ENCODE peak calls at places on chromosome 10, in six cellular contexts. S is cardiac muscle cell, W is sigmoid colon, F is fibroblast of lung, D is body of pancreas, O is thoracic aorta. Y is an unnamed sample.
A peak's percentile ranks its signal among the peaks of the same experiment; 100 is the strongest.

GRCh38 chr10:22931948-22932347 is 4.1 kb downstream of the ARMC3 start:
- DNase-seq in S (peak; percentile 47), W (no peak), F (peak; percentile 85), D (no peak), O (no peak), Y (no peak)

GRCh38 chr10:71479831-71480230 is 83.1 kb downstream of the CDH23 start:
- DNase-seq in S (no peak), W (no peak), F (no peak), D (no peak), O (no peak), Y (no peak)

GRCh38 chr10:114808982-114809381 is 12.6 kb upstream of the FHIP2A start:
- DNase-seq in S (no peak), W (no peak), F (no peak), D (no peak), O (no peak), Y (no peak)

GRCh38 chr10:89516149-89516832 is 19.1 kb downstream of the SLC16A12 start:
- DNase-seq in S (peak; percentile 88), W (peak; percentile 80), F (peak; percentile 95), D (peak; percentile 88), O (no peak), Y (peak; percentile 82)

GRCh38 chr10:60985946-60986345 is 42.0 kb upstream of the RHOBTB1 start:
- DNase-seq in S (no peak), W (no peak), F (no peak), D (no peak), O (no peak), Y (no peak)

GRCh38 chr10:43594944-43595589 is 11.2 kb upstream of the ZNF485 start:
- DNase-seq in S (peak; percentile 64), W (no peak), F (peak; percentile 57), D (no peak), O (no peak), Y (no peak)

GRCh38 chr10:86666538-86666937 is 1.8 kb upstream of the LDB3 start:
- DNase-seq in S (no peak), W (no peak), F (no peak), D (no peak), O (no peak), Y (no peak)

GRCh38 chr10:75043256-75044121 is 68.0 kb upstream of the SAMD8 start:
- DNase-seq in S (no peak), W (peak; percentile 57), F (no peak), D (no peak), O (no peak), Y (no peak)

GRCh38 chr10:130963786-130964522 is 347.6 kb downstream of the TCERG1L start:
- DNase-seq in S (no peak), W (no peak), F (no peak), D (no peak), O (no peak), Y (no peak)
- H3K9me3 ChIP-seq in S (no peaks in the 10 kb centered on the region), W (no peaks in the 10 kb centered on the region), F (no peaks in the 10 kb centered on the region), D (no peaks in the 10 kb centered on the region), O (no peaks in the 10 kb centered on the region), Y (no peaks in the 10 kb centered on the region)

GRCh38 chr10:113563306-113564088 is 10.6 kb downstream of the HABP2 start:
- DNase-seq in S (peak; percentile 76), W (peak; percentile 84), F (peak; percentile 63), D (peak; percentile 86), O (peak; percentile 20), Y (peak; percentile 88)

GRCh38 chr10:113562693-113563092 is 9.8 kb downstream of the HABP2 start:
- DNase-seq in S (no peak), W (no peak), F (no peak), D (no peak), O (no peak), Y (no peak)

GRCh38 chr10:113561214-113561613 is 8.4 kb downstream of the HABP2 start:
- DNase-seq in S (no peak), W (no peak), F (no peak), D (no peak), O (no peak), Y (no peak)

GRCh38 chr10:113560071-113560470 is 7.2 kb downstream of the HABP2 start:
- DNase-seq in S (no peak), W (no peak), F (no peak), D (no peak), O (no peak), Y (no peak)

GRCh38 chr10:113562108-113562507 is 9.3 kb downstream of the HABP2 start:
- DNase-seq in S (no peak), W (no peak), F (no peak), D (no peak), O (no peak), Y (no peak)
- H3K27me3 ChIP-seq in S (peaks cover 22% of the 10 kb centered on the region), W (no peaks in the 10 kb centered on the region), F (peaks cover 2% of the 10 kb centered on the region), D (no peaks in the 10 kb centered on the region), O (no peaks in the 10 kb centered on the region), Y (no peaks in the 10 kb centered on the region)

DNA sequence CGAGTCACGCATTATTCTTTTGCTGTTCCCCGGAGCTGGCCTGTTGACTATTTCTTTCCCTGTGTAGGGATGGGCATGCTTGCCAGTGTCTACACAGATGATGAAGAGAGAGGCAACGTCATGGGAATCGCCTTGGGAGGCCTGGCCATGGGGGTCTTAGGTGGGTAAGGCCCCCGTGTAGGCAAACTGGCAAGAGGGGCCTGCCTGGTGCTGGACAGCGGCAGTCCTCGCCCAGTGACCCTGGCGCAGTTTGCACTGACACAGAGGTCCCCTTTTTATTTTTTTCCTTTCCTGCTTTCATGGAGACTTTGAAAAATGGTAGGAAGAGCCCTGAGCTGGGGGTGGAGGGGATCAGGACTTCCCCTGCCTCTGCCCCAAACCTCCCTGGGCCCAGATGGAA is 13.4 kb downstream of the SLC18A2 start:
- DNase-seq in S (no peak), W (no peak), F (no peak), D (no peak), O (no peak), Y (no peak)
- H3K27ac ChIP-seq in S (no peak overlapping the region), W (no peak overlapping the region), F (no peak overlapping the region), D (no peak overlapping the region), O (no peak overlapping the region), Y (no peak overlapping the region)

DNA sequence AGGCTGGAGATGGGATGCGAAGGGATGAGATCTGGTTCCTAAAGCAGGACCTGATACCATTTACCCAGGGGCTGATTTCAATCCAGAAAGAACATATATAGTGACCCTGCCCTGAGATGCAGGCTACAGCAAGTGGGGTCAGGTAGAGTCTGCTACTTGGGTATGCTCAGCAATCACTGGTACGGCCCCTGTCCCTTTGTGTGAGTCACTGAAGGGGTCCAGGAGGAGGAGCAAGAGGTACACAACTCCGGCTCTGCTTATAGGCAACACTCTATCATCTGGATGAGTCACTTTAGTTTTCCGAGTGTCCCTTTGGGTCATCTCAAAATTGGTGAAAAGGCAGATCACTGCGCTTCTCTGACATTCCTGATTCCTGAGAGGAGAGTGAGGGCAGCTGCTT is 79.6 kb upstream of the SORCS1 start:
- DNase-seq in S (no peak), W (no peak), F (no peak), D (no peak), O (no peak), Y (no peak)
- H3K9me3 ChIP-seq in S (no peaks in the 10 kb centered on the region), W (no peaks in the 10 kb centered on the region), F (no peaks in the 10 kb centered on the region), D (no peaks in the 10 kb centered on the region), O (no peaks in the 10 kb centered on the region), Y (no peaks in the 10 kb centered on the region)

GRCh38 chr10:130484131-130484911 is 348.1 kb downstream of the GLRX3 start:
- DNase-seq in S (no peak), W (peak; percentile 49), F (no peak), D (no peak), O (no peak), Y (no peak)

GRCh38 chr10:130479906-130480305 is 343.7 kb downstream of the GLRX3 start:
- DNase-seq in S (no peak), W (peak; percentile 4), F (no peak), D (no peak), O (no peak), Y (no peak)

GRCh38 chr10:130480491-130480890 is 344.3 kb downstream of the GLRX3 start:
- DNase-seq in S (no peak), W (peak; percentile 46), F (no peak), D (no peak), O (no peak), Y (no peak)

GRCh38 chr10:130479146-130479545 is 343.0 kb downstream of the GLRX3 start:
- DNase-seq in S (no peak), W (peak; percentile 32), F (no peak), D (no peak), O (no peak), Y (no peak)

DNA sequence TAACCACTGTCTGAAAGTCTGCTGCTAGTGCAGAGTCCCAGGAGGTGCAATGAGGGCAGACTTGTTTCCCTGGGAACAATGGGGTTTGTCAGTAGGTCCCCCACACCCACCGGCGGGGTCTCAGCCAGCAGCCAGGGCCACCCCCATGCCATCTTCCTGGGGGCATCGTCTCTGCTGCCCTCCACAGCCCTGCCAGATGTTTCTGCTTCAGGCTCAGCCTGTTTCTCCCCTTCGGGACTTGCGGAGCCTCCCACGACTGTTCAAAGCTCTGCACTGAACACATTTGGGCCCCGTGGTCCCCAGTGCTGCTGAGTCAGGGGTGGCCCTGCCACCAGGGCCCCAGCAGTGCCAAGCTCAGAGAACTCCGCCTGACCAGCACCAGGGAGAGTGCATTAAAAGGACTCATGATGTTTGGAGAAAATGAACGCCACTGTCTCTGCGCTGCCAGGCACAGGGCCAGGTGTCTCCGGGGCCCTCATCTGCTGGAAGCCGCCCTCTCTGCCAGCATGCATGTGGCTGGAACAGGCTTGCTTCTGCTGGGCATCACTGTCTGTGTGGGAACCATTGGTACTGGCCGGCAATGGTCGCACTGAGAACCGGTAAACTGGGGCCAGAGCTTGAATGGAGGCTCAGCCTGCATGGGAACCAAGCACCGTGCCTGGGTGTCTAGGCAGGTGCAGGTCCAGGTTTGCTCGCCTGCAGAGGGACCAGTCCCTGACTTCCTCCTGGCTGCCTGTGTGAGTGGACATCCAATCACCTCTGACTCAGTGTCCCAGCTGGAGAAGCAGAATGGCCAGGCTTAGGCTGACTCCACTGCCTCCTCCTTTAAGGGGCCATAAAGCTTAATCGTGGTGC is 345.1 kb downstream of the GLRX3 start:
- DNase-seq in S (no peak), W (peak; percentile 51), F (no peak), D (no peak), O (no peak), Y (no peak)
- H3K27me3 ChIP-seq in S (no peaks in the 10 kb centered on the region), W (peaks cover 8% of the 10 kb centered on the region), F (no peaks in the 10 kb centered on the region), D (no peaks in the 10 kb centered on the region), O (no peaks in the 10 kb centered on the region), Y (no peaks in the 10 kb centered on the region)

DNA sequence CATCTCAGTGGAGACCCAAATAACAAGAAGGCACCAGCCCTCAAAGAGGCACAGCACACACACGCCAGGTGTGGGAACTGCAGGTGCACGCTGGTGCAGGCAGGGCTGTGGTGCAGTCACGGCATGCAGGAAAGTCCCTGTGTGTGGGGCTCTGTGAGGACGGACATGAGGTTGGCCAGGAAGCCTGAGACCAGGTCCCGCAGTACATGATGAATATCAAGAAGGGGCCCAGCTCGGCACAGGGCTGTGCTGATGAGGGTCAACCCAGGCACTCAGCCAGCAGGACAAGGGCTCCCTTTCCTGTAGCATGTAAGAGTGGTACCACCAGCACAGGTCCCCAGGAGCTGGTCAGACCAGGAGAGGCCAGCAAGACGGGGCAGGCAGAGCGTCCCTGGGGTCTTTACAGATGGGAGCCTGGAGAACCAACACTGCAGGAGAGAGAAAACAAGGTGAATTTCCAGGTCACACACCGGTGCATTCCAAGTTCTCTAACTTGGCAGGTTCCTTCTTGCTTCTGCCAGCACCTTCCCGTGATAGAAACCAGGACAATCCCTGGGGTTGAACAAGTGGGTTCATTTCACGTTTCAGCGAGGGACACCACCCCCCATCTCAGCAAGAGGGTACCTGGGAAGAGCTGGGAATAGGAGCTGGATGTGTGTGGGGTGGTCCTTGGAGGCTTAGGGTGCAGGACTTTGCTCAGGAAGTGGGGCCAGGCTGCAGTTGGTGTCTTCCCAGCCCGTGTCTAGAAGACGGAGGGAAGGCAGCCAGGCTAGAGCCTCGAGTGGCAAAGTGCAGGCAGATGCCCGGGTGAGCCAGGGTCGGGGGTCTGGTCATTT is 244.8 kb upstream of the TCERG1L start:
- DNase-seq in S (no peak), W (no peak), F (no peak), D (no peak), O (no peak), Y (no peak)
- H3K27ac ChIP-seq in S (no peak overlapping the region), W (no peak overlapping the region), F (no peak overlapping the region), D (no peak overlapping the region), O (no peak overlapping the region), Y (no peak overlapping the region)